ENCODE peak calls at places on chromosomes 16 and 17, in six cellular contexts. B, G, L, Y, S and A are unnamed samples.

GRCh38 chr17:50365649-50366393 is 7.2 kb downstream of the MRPL27 start:
- DNase-seq in Y (no peak), L (no peak), B (no peak), G (no peak), S (no peak), A (no peak)

GRCh38 chr17:42056634-42057033 is 6.2 kb upstream of the C17orf113 start:
- DNase-seq in L (no peak), Y (no peak), S (no peak), G (no peak), B (no peak), A (no peak)

GRCh38 chr17:19900809-19901208 is 33.1 kb upstream of the ULK2 start:
- DNase-seq in S (no peak), Y (no peak), L (no peak), G (no peak), B (no peak), A (peak; percentile 22)

GRCh38 chr17:16428098-16428882 is 12.9 kb downstream of the TRPV2 start:
- DNase-seq in B (no peak), S (peak; percentile 32), Y (peak; percentile 33), L (no peak), G (peak; percentile 39), A (peak; percentile 62)

GRCh38 chr16:1706386-1707192 is 594 bp downstream of the MAPK8IP3 start:
- DNase-seq in B (no peak), Y (no peak), G (peak; percentile 30), L (no peak), S (no peak), A (peak; percentile 55)

GRCh38 chr16:31409433-31409832 is 16.3 kb downstream of the ITGAD start:
- DNase-seq in Y (no peak), S (no peak), B (no peak), L (no peak), G (peak; percentile 71), A (peak; percentile 62)

GRCh38 chr17:55433629-55434422 is 12.2 kb upstream of the MMD start:
- DNase-seq in L (no peak), G (peak; percentile 98), B (no peak), S (no peak), Y (no peak), A (peak; percentile 96)

GRCh38 chr16:75238132-75238852 is 13.1 kb downstream of the BCAR1 start:
- DNase-seq in B (no peak), Y (peak; percentile 80), L (peak; percentile 67), S (peak; percentile 55), G (peak; percentile 68), A (no peak)

GRCh38 chr17:79325707-79326106 is 251.1 kb downstream of the ENGASE start:
- DNase-seq in S (no peak), G (no peak), B (no peak), L (no peak), Y (no peak), A (peak; percentile 17)

GRCh38 chr16:67110136-67110847 is 551 bp downstream of the PHAF1 start:
- DNase-seq in S (no peak), G (no peak), Y (no peak), L (no peak), B (no peak), A (no peak)

GRCh38 chr16:11291021-11291716 is 10.0 kb upstream of the PRM1 start:
- DNase-seq in S (no peak), G (no peak), Y (no peak), B (no peak), L (no peak), A (no peak)

GRCh38 chr17:2703606-2704005 is 8.0 kb downstream of the CLUH start:
- DNase-seq in S (no peak), G (no peak), B (no peak), Y (no peak), L (no peak), A (no peak)

GRCh38 chr17:52758481-52758880 is 600.0 kb upstream of the CA10 start:
- DNase-seq in B (no peak), G (no peak), Y (no peak), S (no peak), L (no peak), A (no peak)

GRCh38 chr17:4796550-4796915 is 569 bp downstream of the PSMB6 start:
- DNase-seq in S (no peak), Y (no peak), L (no peak), G (peak; percentile 24), B (no peak), A (peak; percentile 70)

GRCh38 chr16:56956756-56957155 is 5.0 kb upstream of the CETP start:
- DNase-seq in Y (no peak), B (no peak), G (no peak), L (no peak), S (no peak), A (no peak)

GRCh38 chr17:69712801-69713311 is 298.4 kb downstream of the MAP2K6 start:
- DNase-seq in S (no peak), B (no peak), G (no peak), L (no peak), Y (no peak), A (no peak)

GRCh38 chr16:84526794-84527485 is 22.5 kb upstream of the MEAK7 start:
- DNase-seq in Y (no peak), G (no peak), L (no peak), S (no peak), B (no peak), A (peak; percentile 75)

GRCh38 chr16:70703041-70703834 is 17.4 kb upstream of the MTSS2 start:
- DNase-seq in Y (no peak), L (peak; percentile 80), S (no peak), B (no peak), G (peak; percentile 78), A (peak; percentile 92)

GRCh38 chr17:40511136-40511535 is 9.7 kb upstream of the TNS4 start:
- DNase-seq in S (no peak), G (no peak), L (no peak), Y (no peak), B (no peak), A (no peak)

GRCh38 chr17:3843935-3844516 is 2.0 kb downstream of the NCBP3 start:
- DNase-seq in S (no peak), L (no peak), B (peak; percentile 59), Y (no peak), G (peak; percentile 14), A (peak; percentile 61)

GRCh38 chr17:40014375-40014980 is 762 bp upstream of the CSF3 start:
- DNase-seq in B (no peak), L (no peak), Y (no peak), G (no peak), S (no peak), A (peak; percentile 85)

GRCh38 chr17:12114686-12115418 is 94.2 kb downstream of the MAP2K4 start:
- DNase-seq in G (peak; percentile 18), Y (no peak), B (no peak), S (no peak), L (no peak), A (no peak)